ENCODE peak calls at places on chromosomes 7 and 10, in eight cellular contexts. O is Peyer's patch, I is PC-9, H is GM23338, C is neural progenitor cell, S is body of pancreas, D is cardiac muscle cell, B is right cardiac atrium. Q is an unnamed sample. For H3K4me1, the result is how much of the 10 kb centered on the place peaks cover.

GRCh38 chr7:91082854-91083495 is 181.3 kb upstream of the FZD1 start:
- DNase-seq in O (no peak), I (no peak), H (peak), C (no peak), S (no peak), D (peak), B (peak), Q (no peak)

GRCh38 chr10:103491729-103492364 is 1.7 kb upstream of the NEURL1 start:
- DNase-seq in O (no peak), I (peak), H (no peak), C (peak), S (peak), D (peak), B (no peak), Q (no peak)

GRCh38 chr7:20350518-20350951 is 19.8 kb downstream of the ITGB8 start:
- DNase-seq in O (no peak), I (no peak), H (peak), C (peak), S (no peak), D (peak), B (peak), Q (no peak)

GRCh38 chr10:21696302-21696701 is 162.3 kb downstream of the MLLT10 start:
- DNase-seq in O (no peak), I (no peak), H (no peak), C (no peak), S (no peak), D (no peak), B (no peak), Q (no peak)

GRCh38 chr10:11017575-11018425 is at the start of gene CELF2:
- DNase-seq in O (peak), I (no peak), H (peak), C (peak), S (peak), D (peak), B (peak), Q (peak)

GRCh38 chr7:157824011-157824818 is 487.4 kb downstream of the DNAJB6 start:
- DNase-seq in O (no peak), I (no peak), H (no peak), C (no peak), S (no peak), D (no peak), B (no peak), Q (no peak)

GRCh38 chr7:23530355-23530754 is 1.4 kb downstream of the TRA2A start:
- DNase-seq in O (no peak), I (peak), H (peak), C (peak), S (peak), D (peak), B (no peak), Q (peak)

GRCh38 chr7:141648276-141649114 is 53.5 kb downstream of the DENND11 start:
- DNase-seq in O (no peak), I (no peak), H (no peak), C (no peak), S (no peak), D (no peak), B (no peak), Q (no peak)

GRCh38 chr7:132455306-132455705 is 121.0 kb downstream of the PLXNA4 start:
- DNase-seq in O (no peak), I (no peak), H (no peak), C (no peak), S (no peak), D (no peak), B (no peak), Q (no peak)

GRCh38 chr10:112026438-112026837 is 157.1 kb downstream of the GPAM start:
- DNase-seq in O (no peak), I (no peak), H (peak), C (peak), S (no peak), D (no peak), B (no peak), Q (no peak)

GRCh38 chr10:99513061-99513460 is 19.7 kb upstream of the NKX2-3 start:
- DNase-seq in O (no peak), I (no peak), H (no peak), C (no peak), S (no peak), D (no peak), B (no peak), Q (no peak)

GRCh38 chr7:152884321-152884720 is 124.8 kb downstream of the ACTR3B start:
- DNase-seq in O (no peak), I (no peak), H (no peak), C (no peak), S (no peak), D (no peak), B (no peak), Q (no peak)

GRCh38 chr10:96618648-96619047 is 31.8 kb upstream of the TM9SF3 start:
- DNase-seq in O (no peak), I (no peak), H (no peak), C (no peak), S (peak), D (peak), B (peak), Q (no peak)

GRCh38 chr10:110016037-110016436 is 8.3 kb downstream of the ADD3 start:
- DNase-seq in O (no peak), I (no peak), H (peak), C (peak), S (peak), D (no peak), B (no peak), Q (no peak)

GRCh38 chr10:59337254-59337653 is 25.1 kb downstream of the FAM13C start:
- DNase-seq in O (no peak), I (no peak), H (no peak), C (peak), S (peak), D (peak), B (peak), Q (no peak)

GRCh38 chr7:110921478-110922210 is 169.3 kb upstream of the LRRN3 start:
- DNase-seq in O (no peak), I (no peak), H (no peak), C (no peak), S (no peak), D (peak), B (no peak), Q (no peak)

GRCh38 chr10:28097633-28098032 is 98.8 kb upstream of the ODAD2 start:
- DNase-seq in O (no peak), I (no peak), H (no peak), C (no peak), S (no peak), D (no peak), B (no peak), Q (no peak)

GRCh38 chr7:42915356-42915755 is 3.5 kb upstream of the C7orf25 start:
- DNase-seq in O (no peak), I (no peak), H (no peak), C (no peak), S (no peak), D (peak), B (no peak), Q (no peak)

GRCh38 chr10:27816305-27816704 is 70.7 kb upstream of the MKX start:
- DNase-seq in O (no peak), I (no peak), H (no peak), C (no peak), S (no peak), D (no peak), B (no peak), Q (no peak)

GRCh38 chr10:97919012-97919411 is 69.4 kb downstream of the GOLGA7B start:
- DNase-seq in O (no peak), I (no peak), H (no peak), C (no peak), S (no peak), D (no peak), B (no peak), Q (no peak)

GRCh38 chr10:95273393-95274312 is 17.1 kb downstream of the PDLIM1 start:
- DNase-seq in O (no peak), I (peak), H (no peak), C (no peak), S (peak), D (peak), B (peak), Q (no peak)

GRCh38 chr10:70115948-70116682 is 16.5 kb downstream of the AIFM2 start:
- DNase-seq in O (peak), I (no peak), H (peak), C (peak), S (peak), D (peak), B (peak), Q (peak)

GRCh38 chr10:110547139-110547761 is 20.2 kb upstream of the SMC3 start:
- DNase-seq in O (no peak), I (no peak), H (peak), C (peak), S (no peak), D (peak), B (no peak), Q (peak)

GRCh38 chr10:43215758-43216455 is 51.0 kb downstream of the RASGEF1A start:
- DNase-seq in O (no peak), I (no peak), H (no peak), C (no peak), S (no peak), D (no peak), B (peak), Q (no peak)

GRCh38 chr7:44107116-44107960 is 3.2 kb downstream of the AEBP1 start:
- DNase-seq in O (no peak), I (no peak), H (no peak), C (no peak), S (no peak), D (no peak), B (peak), Q (no peak)

GRCh38 chr7:44104880-44105771 is 981 bp downstream of the AEBP1 start:
- DNase-seq in O (no peak), I (peak), H (peak), C (peak), S (no peak), D (peak), B (peak), Q (peak)

GRCh38 chr7:44105832-44106231 is 1.7 kb downstream of the AEBP1 start:
- DNase-seq in O (no peak), I (no peak), H (no peak), C (no peak), S (no peak), D (no peak), B (no peak), Q (no peak)

GRCh38 chr7:44107961-44108767 is 4.0 kb downstream of the AEBP1 start:
- DNase-seq in O (no peak), I (no peak), H (no peak), C (no peak), S (no peak), D (no peak), B (peak), Q (no peak)

DNA sequence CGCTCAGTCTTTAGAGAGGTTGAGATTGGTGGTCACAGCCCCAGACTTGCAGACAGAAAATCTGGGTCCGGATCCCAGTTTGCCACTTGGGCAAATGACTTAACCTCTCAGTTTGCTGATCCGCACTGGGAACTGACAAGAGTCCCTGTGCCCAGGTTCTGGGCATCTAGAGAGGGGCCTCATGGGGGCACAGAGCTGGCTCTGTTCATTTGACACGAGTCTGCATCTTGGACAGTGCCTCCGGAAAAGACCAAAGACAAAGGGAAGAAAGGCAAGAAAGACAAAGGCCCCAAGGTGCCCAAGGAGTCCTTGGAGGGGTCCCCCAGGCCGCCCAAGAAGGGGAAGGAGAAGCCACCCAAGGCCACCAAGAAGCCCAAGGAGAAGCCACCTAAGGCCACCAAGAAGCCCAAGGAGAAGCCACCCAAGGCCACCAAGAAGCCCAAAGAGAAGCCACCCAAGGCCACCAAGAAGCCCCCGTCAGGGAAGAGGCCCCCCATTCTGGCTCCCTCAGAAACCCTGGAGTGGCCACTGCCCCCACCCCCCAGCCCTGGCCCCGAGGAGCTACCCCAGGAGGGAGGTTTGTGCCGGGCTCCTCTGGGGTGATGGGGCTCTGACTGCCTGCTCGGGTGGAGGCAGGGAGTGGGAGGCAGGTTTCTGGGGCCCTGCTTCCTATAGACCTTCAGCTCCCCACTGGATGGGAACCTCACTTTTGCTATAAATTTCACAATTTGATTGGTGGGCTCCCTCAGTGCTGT is 2.3 kb downstream of the AEBP1 start:
- DNase-seq in O (no peak), I (no peak), H (no peak), C (no peak), S (no peak), D (no peak), B (no peak), Q (no peak)
- H3K4me3 ChIP-seq in O (no peak), I (no peak), H (no peak), C (no peak), S (no peak), D (no peak), B (no peak), Q (no peak)

DNA sequence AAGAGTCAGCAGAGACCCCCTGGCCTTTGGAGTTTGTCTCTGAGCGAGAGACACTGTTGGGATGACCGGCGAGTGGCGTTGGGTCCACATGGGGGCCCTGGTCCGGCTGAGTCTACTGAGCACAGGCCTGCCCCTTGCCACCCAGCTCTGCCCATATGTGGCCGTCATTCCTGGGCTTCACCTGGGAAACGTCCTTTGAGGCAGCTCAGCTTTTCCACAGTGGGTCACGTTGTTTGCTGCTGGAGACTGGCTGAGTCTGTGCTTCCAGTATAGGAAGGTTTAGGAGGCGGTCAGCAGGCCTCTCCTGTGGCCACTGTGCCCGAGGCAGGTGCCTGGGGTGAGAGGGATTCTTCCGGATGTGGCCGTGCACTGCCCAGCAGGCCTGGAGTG is 17.1 kb downstream of the ADAM8 start:
- DNase-seq in O (no peak), I (no peak), H (no peak), C (no peak), S (no peak), D (no peak), B (no peak), Q (no peak)
- H3K4me1 ChIP-seq in O (under half), I (under half), H (under half), C (under half), S (under half), D (under half), B (under half), Q (half or more)

GRCh38 chr7:70005885-70006284 is 407.6 kb downstream of the AUTS2 start:
- DNase-seq in O (no peak), I (no peak), H (no peak), C (no peak), S (no peak), D (no peak), B (no peak), Q (no peak)
- H3K4me3 ChIP-seq in O (no peak), I (no peak), H (no peak), C (no peak), S (no peak), D (no peak), B (no peak), Q (no peak)

DNA sequence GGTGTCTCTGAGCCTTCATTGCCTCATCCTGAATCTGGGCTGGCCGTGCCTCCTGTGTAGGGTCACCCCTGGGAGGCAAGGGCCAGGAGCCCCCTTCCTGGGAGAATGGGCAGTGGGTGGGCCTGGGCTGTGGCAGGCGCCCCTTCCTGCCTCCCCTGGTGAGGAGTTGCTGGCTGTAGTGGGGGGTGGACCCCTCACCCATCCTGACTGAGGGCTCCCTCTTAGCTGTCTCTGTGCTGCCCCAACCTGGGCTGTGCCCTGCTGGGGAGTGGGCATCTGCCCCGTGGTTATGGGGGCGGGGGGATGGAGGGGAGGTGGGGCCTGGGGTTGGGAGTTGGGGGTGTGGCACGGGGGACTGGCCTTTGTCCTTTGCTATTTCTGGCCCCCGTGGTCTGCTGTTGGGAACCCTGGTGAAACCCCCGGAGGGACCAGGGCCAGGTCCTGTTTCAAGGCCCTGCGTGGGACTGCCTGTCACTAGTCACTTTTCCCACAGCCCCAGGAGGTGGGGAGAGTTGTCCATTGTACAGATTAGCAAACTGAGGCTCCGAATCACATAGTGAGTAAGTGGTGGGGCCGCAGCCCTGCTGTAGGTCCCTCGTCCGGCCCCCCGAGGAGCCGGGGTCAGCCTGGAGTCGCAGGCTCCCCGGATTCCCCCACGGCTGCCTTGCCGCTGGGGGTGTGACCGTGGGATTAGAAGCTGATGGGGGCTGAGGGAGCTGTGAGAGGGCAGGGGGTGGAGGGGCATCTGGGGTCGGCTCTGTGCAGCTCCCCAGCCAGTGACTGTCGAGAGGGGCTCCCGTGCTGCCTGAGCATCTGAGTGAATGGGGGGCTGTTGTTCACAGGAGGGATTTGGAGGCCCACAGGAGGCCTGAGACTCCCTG is 2.7 kb downstream of the TTYH3 start:
- DNase-seq in O (no peak), I (no peak), H (no peak), C (no peak), S (no peak), D (no peak), B (no peak), Q (no peak)
- H3K4me1 ChIP-seq in O (under half), I (under half), H (under half), C (under half), S (half or more), D (under half), B (under half), Q (under half)

GRCh38 chr7:151228024-151228866 is 1.2 kb upstream of the ABCF2 start:
- DNase-seq in O (peak), I (peak), H (no peak), C (no peak), S (no peak), D (no peak), B (no peak), Q (no peak)
- H3K4me3 ChIP-seq in O (no peak), I (peak), H (peak), C (peak), S (no peak), D (peak), B (peak), Q (peak)

Q was measured in naive thymus-derived CD4-positive, alpha-beta T cell.